ENCODE peak calls at places on chromosomes 13 and 19, in six cellular contexts. One of them, this sample, is unnamed.

GRCh38 chr13:80979035-80979641 is 638.2 kb upstream of the SPRY2 start:
- DNase-seq in PC-3: peak
- DNase-seq in HCT116: peak
- DNase-seq in GM23338: peak
- DNase-seq in hepatocyte: peak
- DNase-seq in OCI-LY7: peak
- DNase-seq in this sample: peak

GRCh38 chr13:47408546-47409319 is 511.9 kb upstream of the HTR2A start:
- DNase-seq in PC-3: peak
- DNase-seq in HCT116: no peak
- DNase-seq in GM23338: no peak
- DNase-seq in hepatocyte: no peak
- DNase-seq in OCI-LY7: no peak
- DNase-seq in this sample: no peak

GRCh38 chr13:68291595-68291994 is 1061.5 kb upstream of the PCDH9 start:
- DNase-seq in PC-3: no peak
- DNase-seq in HCT116: no peak
- DNase-seq in GM23338: no peak
- DNase-seq in hepatocyte: no peak
- DNase-seq in OCI-LY7: no peak
- DNase-seq in this sample: no peak

GRCh38 chr13:97367427-97367826 is 66.5 kb upstream of the RAP2A start:
- DNase-seq in PC-3: no peak
- DNase-seq in HCT116: no peak
- DNase-seq in GM23338: peak
- DNase-seq in hepatocyte: peak
- DNase-seq in OCI-LY7: no peak
- DNase-seq in this sample: peak

GRCh38 chr13:88507909-88508308 is 836.7 kb downstream of the SLITRK5 start:
- DNase-seq in PC-3: no peak
- DNase-seq in HCT116: no peak
- DNase-seq in GM23338: no peak
- DNase-seq in hepatocyte: no peak
- DNase-seq in OCI-LY7: no peak
- DNase-seq in this sample: no peak

GRCh38 chr13:56986121-56986520 is 154.6 kb upstream of the PRR20A start:
- DNase-seq in PC-3: no peak
- DNase-seq in HCT116: no peak
- DNase-seq in GM23338: no peak
- DNase-seq in hepatocyte: no peak
- DNase-seq in OCI-LY7: no peak
- DNase-seq in this sample: no peak

GRCh38 chr19:1039646-1040475 is at the start of gene ABCA7:
- DNase-seq in PC-3: peak
- DNase-seq in HCT116: peak
- DNase-seq in GM23338: peak
- DNase-seq in hepatocyte: peak
- DNase-seq in OCI-LY7: peak
- DNase-seq in this sample: peak

GRCh38 chr19:58498316-58499020 is 13.3 kb downstream of the SLC27A5 start:
- DNase-seq in PC-3: no peak
- DNase-seq in HCT116: no peak
- DNase-seq in GM23338: no peak
- DNase-seq in hepatocyte: peak
- DNase-seq in OCI-LY7: no peak
- DNase-seq in this sample: no peak

GRCh38 chr19:17246681-17247425 is 1.1 kb upstream of the NR2F6 start:
- DNase-seq in PC-3: no peak
- DNase-seq in HCT116: no peak
- DNase-seq in GM23338: peak
- DNase-seq in hepatocyte: peak
- DNase-seq in OCI-LY7: no peak
- DNase-seq in this sample: no peak

GRCh38 chr19:4057913-4058695 is 8.6 kb downstream of the ZBTB7A start:
- DNase-seq in PC-3: peak
- DNase-seq in HCT116: peak
- DNase-seq in GM23338: peak
- DNase-seq in hepatocyte: peak
- DNase-seq in OCI-LY7: no peak
- DNase-seq in this sample: no peak
- TF ChIP-seq CTCF in PC-3: peak
- TF ChIP-seq CTCF in HCT116: no peak
- TF ChIP-seq CTCF in GM23338: no peak
- TF ChIP-seq CTCF in hepatocyte: peak
- TF ChIP-seq CTCF in OCI-LY7: no peak
- TF ChIP-seq CTCF in this sample: no peak

GRCh38 chr19:3368441-3368795 is 2.0 kb downstream of the NFIC start:
- DNase-seq in PC-3: no peak
- DNase-seq in HCT116: no peak
- DNase-seq in GM23338: no peak
- DNase-seq in hepatocyte: no peak
- DNase-seq in OCI-LY7: no peak
- DNase-seq in this sample: no peak

GRCh38 chr19:3368848-3369336 is 2.5 kb downstream of the NFIC start:
- DNase-seq in PC-3: no peak
- DNase-seq in HCT116: no peak
- DNase-seq in GM23338: no peak
- DNase-seq in hepatocyte: no peak
- DNase-seq in OCI-LY7: no peak
- DNase-seq in this sample: no peak

GRCh38 chr19:3366104-3366760 is at the start of gene NFIC:
- DNase-seq in PC-3: peak
- DNase-seq in HCT116: peak
- DNase-seq in GM23338: peak
- DNase-seq in hepatocyte: peak
- DNase-seq in OCI-LY7: no peak
- DNase-seq in this sample: peak

GRCh38 chr19:3366761-3367571 is 583 bp downstream of the NFIC start:
- DNase-seq in PC-3: peak
- DNase-seq in HCT116: no peak
- DNase-seq in GM23338: no peak
- DNase-seq in hepatocyte: no peak
- DNase-seq in OCI-LY7: no peak
- DNase-seq in this sample: peak

GRCh38 chr19:3367572-3368440 is 1.4 kb downstream of the NFIC start:
- DNase-seq in PC-3: no peak
- DNase-seq in HCT116: no peak
- DNase-seq in GM23338: no peak
- DNase-seq in hepatocyte: no peak
- DNase-seq in OCI-LY7: no peak
- DNase-seq in this sample: no peak
- TF ChIP-seq EZH2phosphoT487 in PC-3: no peak
- TF ChIP-seq EZH2phosphoT487 in HCT116: no peak
- TF ChIP-seq EZH2phosphoT487 in GM23338: no peak
- TF ChIP-seq EZH2phosphoT487 in hepatocyte: no peak
- TF ChIP-seq EZH2phosphoT487 in OCI-LY7: no peak
- TF ChIP-seq EZH2phosphoT487 in this sample: no peak

GRCh38 chr19:38072776-38073411 is 151.1 kb downstream of the DPF1 start:
- DNase-seq in PC-3: no peak
- DNase-seq in HCT116: no peak
- DNase-seq in GM23338: no peak
- DNase-seq in hepatocyte: no peak
- DNase-seq in OCI-LY7: no peak
- DNase-seq in this sample: no peak
- TF ChIP-seq CTCF in PC-3: no peak
- TF ChIP-seq CTCF in HCT116: no peak
- TF ChIP-seq CTCF in GM23338: no peak
- TF ChIP-seq CTCF in hepatocyte: no peak
- TF ChIP-seq CTCF in OCI-LY7: no peak
- TF ChIP-seq CTCF in this sample: no peak

GRCh38 chr13:33751151-33751550 is 66.8 kb upstream of the RFC3 start:
- DNase-seq in PC-3: no peak
- DNase-seq in HCT116: no peak
- DNase-seq in GM23338: no peak
- DNase-seq in hepatocyte: no peak
- DNase-seq in OCI-LY7: no peak
- DNase-seq in this sample: no peak
- TF ChIP-seq EZH2phosphoT487 in PC-3: no peak
- TF ChIP-seq EZH2phosphoT487 in HCT116: no peak
- TF ChIP-seq EZH2phosphoT487 in GM23338: no peak
- TF ChIP-seq EZH2phosphoT487 in hepatocyte: no peak
- TF ChIP-seq EZH2phosphoT487 in OCI-LY7: no peak
- TF ChIP-seq EZH2phosphoT487 in this sample: no peak

This sample was measured in neural progenitor cell.